ENCODE peak calls at places on chromosomes 5 and 9, in four cellular contexts. E is lower leg skin, A is nephron progenitor cell, U is HCEC 1CT. Q is an unnamed sample.

GRCh38 chr5:138179277-138179857 is 455 bp downstream of the KIF20A start:
- DNase-seq in E (no peak), A (peak), U (no peak), Q (no peak)

GRCh38 chr5:2579126-2579525 is 172.4 kb downstream of the IRX2 start:
- DNase-seq in E (no peak), A (no peak), U (no peak), Q (peak)

GRCh38 chr9:131799177-131799823 is 59.4 kb upstream of the RAPGEF1 start:
- DNase-seq in E (no peak), A (peak), U (peak), Q (no peak)

GRCh38 chr9:93321220-93321610 is 130.3 kb upstream of the FAM120A start:
- DNase-seq in E (no peak), A (no peak), U (no peak), Q (no peak)

GRCh38 chr5:143014017-143014651 is 244.0 kb downstream of the ARHGAP26 start:
- DNase-seq in E (no peak), A (peak), U (no peak), Q (no peak)

GRCh38 chr5:116759860-116760644 is 185.4 kb upstream of the SEMA6A start:
- DNase-seq in E (no peak), A (peak), U (no peak), Q (no peak)

GRCh38 chr5:168681556-168682183 is 102.5 kb upstream of the PANK3 start:
- DNase-seq in E (no peak), A (no peak), U (peak), Q (no peak)

GRCh38 chr5:173663810-173664526 is 47.5 kb upstream of the BOD1 start:
- DNase-seq in E (peak), A (no peak), U (no peak), Q (no peak)

GRCh38 chr9:127714916-127715442 is 484 bp downstream of the PTRH1 start:
- DNase-seq in E (no peak), A (peak), U (no peak), Q (no peak)

GRCh38 chr9:78235296-78235770 is 542 bp upstream of the CEP78 start:
- DNase-seq in E (no peak), A (no peak), U (peak), Q (no peak)

GRCh38 chr9:107282759-107283620 is at the start of gene RAD23B:
- DNase-seq in E (peak), A (peak), U (peak), Q (peak)